ENCODE peak calls at places on chromosomes 5 and 9, in ten cellular contexts. C, Q, A, U, G, B, M, X, E and K are unnamed samples.

GRCh38 chr5:55232194-55232984 is 1.0 kb downstream of the CCNO start:
- DNase-seq in C (no peak), Q (no peak), A (peak; percentile 71), U (peak; percentile 23), G (peak; percentile 47), B (peak; percentile 83), M (no peak), X (no peak), E (no peak), K (no peak)

GRCh38 chr5:126009566-126009965 is 413.6 kb upstream of the GRAMD2B start:
- DNase-seq in C (no peak), Q (no peak), A (no peak), U (no peak), G (no peak), B (no peak), M (no peak), X (no peak), E (no peak), K (no peak)

GRCh38 chr9:8860925-8861324 is 1061.3 kb upstream of the DMAC1 start:
- DNase-seq in C (no peak), Q (no peak), A (no peak), U (peak; percentile 48), G (no peak), B (no peak), M (no peak), X (no peak), E (no peak), K (no peak)

GRCh38 chr5:61587120-61587519 is 255.1 kb downstream of the ZSWIM6 start:
- DNase-seq in C (no peak), Q (no peak), A (no peak), U (no peak), G (no peak), B (no peak), M (no peak), X (no peak), E (no peak), K (no peak)

GRCh38 chr5:93665649-93666048 is 75.8 kb downstream of the POU5F2 start:
- DNase-seq in C (no peak), Q (no peak), A (no peak), U (no peak), G (no peak), B (no peak), M (no peak), X (no peak), E (no peak), K (no peak)

GRCh38 chr9:75889577-75889976 is 896 bp upstream of the PCSK5 start:
- DNase-seq in C (peak; percentile 19), Q (no peak), A (no peak), U (no peak), G (peak; percentile 67), B (no peak), M (no peak), X (no peak), E (no peak), K (peak; percentile 30)

GRCh38 chr5:108380531-108381021 is 1.3 kb downstream of the FBXL17 start:
- DNase-seq in C (peak; percentile 36), Q (peak; percentile 53), A (peak; percentile 89), U (peak; percentile 75), G (peak; percentile 51), B (peak; percentile 88), M (peak; percentile 10), X (peak; percentile 73), E (peak; percentile 42), K (peak; percentile 23)

GRCh38 chr5:79689541-79690466 is at the start of gene CMYA5:
- DNase-seq in C (no peak), Q (no peak), A (peak; percentile 88), U (peak; percentile 57), G (peak; percentile 20), B (peak; percentile 78), M (peak; percentile 12), X (peak; percentile 71), E (peak; percentile 74), K (peak; percentile 41)

GRCh38 chr9:81833563-81834345 is 94.5 kb upstream of the SPATA31D4 start:
- DNase-seq in C (peak; percentile 96), Q (no peak), A (no peak), U (no peak), G (no peak), B (no peak), M (no peak), X (no peak), E (no peak), K (no peak)

GRCh38 chr5:71586941-71587708 is at the start of gene MCCC2:
- DNase-seq in C (peak; percentile 98), Q (peak; percentile 98), A (peak; percentile 100), U (peak; percentile 92), G (peak; percentile 98), B (peak; percentile 99), M (peak; percentile 97), X (peak; percentile 99), E (peak; percentile 95), K (peak; percentile 97)

GRCh38 chr5:74616236-74617146 is 24.0 kb downstream of the ENC1 start:
- DNase-seq in C (peak; percentile 26), Q (no peak), A (peak; percentile 68), U (peak; percentile 37), G (no peak), B (peak; percentile 62), M (no peak), X (no peak), E (no peak), K (no peak)

GRCh38 chr9:122518841-122519240 is at the start of gene OR1J4:
- DNase-seq in C (no peak), Q (no peak), A (no peak), U (no peak), G (no peak), B (no peak), M (no peak), X (no peak), E (no peak), K (no peak)

GRCh38 chr5:127386557-127386956 is 96.0 kb downstream of the MEGF10 start:
- DNase-seq in C (no peak), Q (no peak), A (no peak), U (no peak), G (no peak), B (no peak), M (no peak), X (no peak), E (no peak), K (no peak)

GRCh38 chr5:88666761-88667186 is 216.2 kb downstream of the MEF2C start:
- DNase-seq in C (no peak), Q (no peak), A (no peak), U (no peak), G (no peak), B (no peak), M (no peak), X (no peak), E (no peak), K (no peak)

GRCh38 chr9:6676254-6676928 is 30.9 kb upstream of the GLDC start:
- DNase-seq in C (no peak), Q (no peak), A (no peak), U (no peak), G (no peak), B (no peak), M (no peak), X (no peak), E (no peak), K (no peak)

DNA sequence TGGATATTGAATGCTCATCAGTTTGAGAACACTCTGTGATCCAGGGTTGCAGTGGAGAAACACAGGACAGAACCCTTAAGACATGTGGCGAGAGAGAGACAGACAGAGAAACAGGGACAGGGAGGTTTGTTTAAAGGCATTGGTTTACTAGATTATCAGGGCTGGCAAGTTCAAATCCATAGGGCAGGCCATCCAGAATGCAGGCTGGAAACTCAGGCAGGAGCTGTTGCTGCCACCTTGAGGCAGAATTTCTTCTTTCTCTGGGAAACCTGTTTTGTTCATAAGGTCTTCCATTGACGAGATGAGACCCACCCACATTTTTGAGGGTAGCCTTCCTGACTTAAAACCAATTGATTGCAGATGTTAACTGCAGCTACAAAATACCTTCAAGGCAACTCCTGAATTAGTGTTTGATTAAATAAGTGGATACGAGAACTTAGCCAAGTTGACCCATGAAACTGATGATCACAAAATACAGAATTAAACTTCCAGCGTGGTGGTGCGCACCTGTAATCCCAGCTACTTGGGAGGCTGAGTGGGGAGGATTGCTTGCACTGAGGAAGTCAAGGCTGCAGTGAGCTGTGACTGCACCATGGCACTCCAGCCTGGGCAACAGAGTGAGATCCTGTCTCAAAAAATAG is 55.9 kb downstream of the NSUN2 start:
- DNase-seq in C (no peak), Q (peak; percentile 44), A (no peak), U (peak; percentile 55), G (no peak), B (no peak), M (peak; percentile 27), X (no peak), E (no peak), K (no peak)
- TF ChIP-seq CTCF in C (peak; percentile 56), Q (peak; percentile 75), A (no peak), U (peak; percentile 62), G (no peak), B (peak; percentile 31), M (peak; percentile 31), X (peak; percentile 43), E (peak; percentile 27), K (peak; percentile 48)

GRCh38 chr5:172839669-172840068 is 5.6 kb downstream of the ERGIC1 start:
- DNase-seq in C (no peak), Q (no peak), A (no peak), U (no peak), G (no peak), B (no peak), M (no peak), X (no peak), E (no peak), K (no peak)
- H3K4me1 ChIP-seq in C (peaks cover 73% of the 10 kb centered on the region), Q (peaks cover 37% of the 10 kb centered on the region), A (peaks cover 42% of the 10 kb centered on the region), U (peaks cover 20% of the 10 kb centered on the region), G (peaks cover 27% of the 10 kb centered on the region), B (peaks cover 36% of the 10 kb centered on the region), M (peaks cover 55% of the 10 kb centered on the region), X (peaks cover 50% of the 10 kb centered on the region), E (no peaks in the 10 kb centered on the region), K (peaks cover 56% of the 10 kb centered on the region)

DNA sequence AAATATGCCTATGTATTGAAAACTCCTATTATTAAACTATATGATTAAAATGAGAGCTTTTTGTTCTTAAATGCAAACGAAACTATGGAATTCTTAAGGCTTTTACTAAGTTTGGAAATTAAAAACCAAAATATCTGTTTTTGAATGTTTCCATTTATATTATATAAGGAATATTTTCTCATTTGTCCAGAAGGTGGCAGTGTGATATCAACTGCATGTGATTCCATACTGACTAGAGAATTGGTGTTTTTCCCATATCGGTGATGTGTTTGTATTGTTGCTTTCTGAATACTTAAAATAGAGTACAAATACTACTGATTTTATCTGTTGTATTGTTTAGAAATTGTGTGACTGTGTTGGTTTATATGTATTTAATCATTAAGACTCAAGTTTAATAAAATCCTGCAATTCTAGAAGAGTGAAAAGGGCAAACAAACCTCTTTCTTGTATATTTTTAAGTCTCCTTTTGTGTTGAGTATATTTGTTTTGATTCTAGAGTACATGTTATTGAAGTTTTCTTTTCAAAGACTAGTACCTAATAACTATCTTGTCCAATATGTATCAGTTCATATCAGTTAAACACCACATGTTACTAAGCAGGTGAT is 320.8 kb downstream of the CCDC171 start:
- DNase-seq in C (no peak), Q (peak; percentile 49), A (no peak), U (peak; percentile 71), G (no peak), B (no peak), M (peak; percentile 11), X (no peak), E (no peak), K (no peak)
- TF ChIP-seq CTCF in C (peak; percentile 67), Q (peak; percentile 96), A (peak; percentile 10), U (peak; percentile 78), G (peak; percentile 51), B (peak; percentile 61), M (peak; percentile 71), X (peak; percentile 68), E (peak; percentile 75), K (peak; percentile 66)

GRCh38 chr5:150022163-150022540 is 21.6 kb downstream of the HMGXB3 start:
- DNase-seq in C (peak; percentile 78), Q (no peak), A (no peak), U (no peak), G (no peak), B (no peak), M (no peak), X (no peak), E (no peak), K (no peak)
- H3K4me1 ChIP-seq in C (peaks cover 39% of the 10 kb centered on the region), Q (no peaks in the 10 kb centered on the region), A (peaks cover 27% of the 10 kb centered on the region), U (peaks cover 5% of the 10 kb centered on the region), G (no peaks in the 10 kb centered on the region), B (no peaks in the 10 kb centered on the region), M (peaks cover 28% of the 10 kb centered on the region), X (peaks cover 9% of the 10 kb centered on the region), E (no peaks in the 10 kb centered on the region), K (peaks cover 15% of the 10 kb centered on the region)